ENCODE peak calls at places on chromosomes 2 and 18, in four cellular contexts. U is IMR-90, E is transverse colon, C is RWPE1. S is an unnamed sample.
A peak's percentile ranks its signal among the peaks of the same experiment; 100 is the strongest.

GRCh38 chr2:71789556-71790219 is 336.3 kb downstream of the DYSF start:
- DNase-seq in U (no peak), E (no peak), C (no peak), S (no peak)

GRCh38 chr2:101063753-101064502 is 61.8 kb downstream of the RPL31 start:
- DNase-seq in U (no peak), E (no peak), C (no peak), S (no peak)

GRCh38 chr2:2324565-2325101 is 6.4 kb downstream of the MYT1L start:
- DNase-seq in C (no peak), E (no peak), U (no peak), S (no peak)

GRCh38 chr2:64698668-64699444 is 45.1 kb upstream of the SERTAD2 start:
- DNase-seq in E (no peak), C (peak; percentile 63), U (peak; percentile 94), S (no peak)

GRCh38 chr2:75416420-75417342 is 144.1 kb downstream of the EVA1A start:
- DNase-seq in E (no peak), C (no peak), U (no peak), S (no peak)

GRCh38 chr2:101124684-101125366 is 26.4 kb downstream of the TBC1D8 start:
- DNase-seq in U (peak; percentile 76), E (peak; percentile 71), C (peak; percentile 97), S (peak; percentile 52)

GRCh38 chr18:78979682-78980278 is at the start of gene SALL3:
- DNase-seq in C (no peak), U (no peak), E (no peak), S (no peak)

GRCh38 chr2:144996225-144996795 is 476.4 kb upstream of the ZEB2 start:
- DNase-seq in U (peak; percentile 70), C (peak; percentile 19), E (no peak), S (no peak)

GRCh38 chr2:74548919-74549684 is 4.6 kb downstream of the LOXL3 start:
- DNase-seq in U (peak; percentile 46), C (peak; percentile 74), E (peak; percentile 75), S (peak; percentile 80)

GRCh38 chr18:49479381-49480137 is 7.5 kb downstream of the C18orf32 start:
- DNase-seq in E (no peak), C (no peak), U (no peak), S (no peak)

GRCh38 chr2:45674035-45674791 is 22.7 kb downstream of the PRKCE start:
- DNase-seq in E (no peak), C (no peak), U (peak; percentile 42), S (no peak)

GRCh38 chr2:240960963-240961876 is 37.2 kb upstream of the SNED1 start:
- DNase-seq in U (no peak), C (no peak), E (no peak), S (no peak)

GRCh38 chr18:58316400-58316942 is 272.4 kb downstream of the NEDD4L start:
- DNase-seq in C (no peak), U (no peak), E (no peak), S (no peak)

GRCh38 chr18:6624729-6625308 is 104.7 kb upstream of the ARHGAP28 start:
- DNase-seq in U (peak; percentile 71), C (no peak), E (no peak), S (no peak)